ENCODE peak calls at places on chromosomes 4 and X, in ten cellular contexts. Q is GM03348, A is ovary, S is right lobe of liver, F is GM20000, G is upper lobe of left lung, R is GDM1, Z is amniotic stem cell, Y is NCI-H1436, L is NCI-H1105. I is an unnamed sample.

GRCh38 chrX:69080912-69081465 is 84.3 kb downstream of the PJA1 start:
- DNase-seq in A (no peak), R (no peak), Y (no peak), L (no peak), Q (no peak), S (no peak), G (no peak), Z (no peak), F (no peak), I (peak; percentile 49)

GRCh38 chr4:74675673-74676279 is 118.5 kb downstream of the BTC start:
- DNase-seq in Q (peak; percentile 60), L (peak; percentile 1), A (no peak), Y (peak; percentile 14), R (peak; percentile 8), F (peak; percentile 41), S (no peak), G (no peak), Z (peak; percentile 25), I (peak; percentile 51)

GRCh38 chr4:1767770-1768366 is 25.2 kb upstream of the FGFR3 start:
- DNase-seq in S (no peak), Y (no peak), G (no peak), Q (peak; percentile 78), L (no peak), R (no peak), A (no peak), F (peak; percentile 83), Z (no peak), I (no peak)

GRCh38 chr4:37728064-37728463 is 41.9 kb upstream of the RELL1 start:
- DNase-seq in A (no peak), L (no peak), G (no peak), R (no peak), Y (no peak), S (no peak), F (no peak), Z (no peak), Q (no peak), I (no peak)

GRCh38 chrX:107935200-107935599 is 47.0 kb downstream of the TEX13B start:
- DNase-seq in S (no peak), A (no peak), Z (no peak), R (no peak), Y (peak; percentile 16), F (no peak), L (no peak), Q (no peak), G (no peak), I (no peak)

GRCh38 chr4:10732235-10732975 is 47.8 kb upstream of the CLNK start:
- DNase-seq in A (no peak), Z (no peak), G (no peak), Y (no peak), Q (no peak), S (no peak), F (no peak), R (no peak), L (no peak), I (no peak)

GRCh38 chrX:119655125-119655524 is 37.8 kb downstream of the SEPTIN6 start:
- DNase-seq in Q (peak; percentile 56), R (no peak), S (no peak), Z (peak; percentile 17), L (no peak), Y (no peak), F (no peak), G (no peak), A (peak; percentile 40), I (no peak)

GRCh38 chr4:164731827-164732474 is 22.0 kb upstream of the SMIM31 start:
- DNase-seq in Y (no peak), S (peak; percentile 21), A (no peak), Z (no peak), Q (peak; percentile 70), G (no peak), L (peak; percentile 8), R (peak; percentile 4), F (peak; percentile 60), I (no peak)

GRCh38 chrX:38891641-38892413 is 90.6 kb downstream of the MID1IP1 start:
- DNase-seq in Z (no peak), S (no peak), Q (no peak), Y (no peak), G (no peak), F (peak; percentile 25), L (no peak), A (no peak), R (no peak), I (no peak)

GRCh38 chr4:88196523-88197185 is 38.2 kb upstream of the ABCG2 start:
- DNase-seq in A (no peak), Z (no peak), F (no peak), L (no peak), G (no peak), R (no peak), Y (no peak), Q (no peak), S (no peak), I (no peak)

GRCh38 chrX:24498181-24498580 is 33.1 kb downstream of the PDK3 start:
- DNase-seq in Y (no peak), Q (no peak), A (no peak), G (no peak), R (peak; percentile 6), Z (no peak), S (peak; percentile 28), F (no peak), L (no peak), I (no peak)

GRCh38 chr4:169207436-169208089 is 63.2 kb downstream of the SH3RF1 start:
- DNase-seq in L (no peak), G (no peak), A (no peak), F (no peak), R (no peak), S (no peak), Z (no peak), Y (no peak), Q (no peak), I (no peak)

GRCh38 chr4:162229670-162230069 is 65.9 kb upstream of the FSTL5 start:
- DNase-seq in Z (no peak), R (no peak), F (no peak), Q (no peak), L (no peak), G (no peak), S (no peak), A (no peak), Y (no peak), I (no peak)

GRCh38 chrX:10749113-10749512 is 128.7 kb upstream of the MID1 start:
- DNase-seq in L (no peak), Q (peak; percentile 31), Y (no peak), A (no peak), F (no peak), G (no peak), Z (no peak), R (no peak), S (no peak), I (no peak)

GRCh38 chr4:23384741-23385140 is 505.1 kb downstream of the PPARGC1A start:
- DNase-seq in Q (no peak), A (no peak), Y (no peak), L (no peak), S (no peak), G (no peak), Z (no peak), R (no peak), F (no peak), I (no peak)

GRCh38 chrX:153500676-153501280 is 6.0 kb downstream of the BGN start:
- DNase-seq in S (no peak), Y (no peak), F (no peak), Q (no peak), R (no peak), G (no peak), Z (no peak), A (no peak), L (no peak), I (no peak)

GRCh38 chr4:144357970-144358369 is 217.5 kb upstream of the GYPA start:
- DNase-seq in F (no peak), Q (no peak), Z (no peak), Y (no peak), S (no peak), R (no peak), A (no peak), G (no peak), L (no peak), I (no peak)

GRCh38 chr4:149322203-149322602 is 493.4 kb downstream of the IQCM start:
- DNase-seq in Y (no peak), S (no peak), Q (no peak), G (no peak), A (no peak), Z (no peak), F (no peak), L (no peak), R (no peak), I (no peak)

GRCh38 chrX:125940985-125941384 is 225.1 kb downstream of the DCAF12L2 start:
- DNase-seq in L (no peak), F (no peak), S (no peak), Z (no peak), Q (no peak), R (no peak), A (no peak), Y (no peak), G (no peak), I (no peak)

GRCh38 chrX:1205681-1206611 is 6.5 kb downstream of the CRLF2 start:
- DNase-seq in F (peak; percentile 30), L (no peak), Q (peak; percentile 25), R (no peak), Y (no peak), G (no peak), A (no peak), Z (no peak), S (no peak), I (peak; percentile 17)

GRCh38 chr4:1685604-1686150 is 1.6 kb upstream of the FAM53A start:
- DNase-seq in G (peak; percentile 50), Y (no peak), L (no peak), Z (no peak), F (no peak), S (no peak), A (no peak), R (no peak), Q (no peak), I (peak; percentile 26)

GRCh38 chrX:136850441-136851175 is 29.9 kb downstream of the RBMX start:
- DNase-seq in Y (no peak), R (no peak), Q (peak; percentile 8), Z (no peak), F (no peak), L (no peak), S (no peak), G (no peak), A (no peak), I (no peak)

GRCh38 chrX:129726307-129727111 is 12.3 kb upstream of the XPNPEP2 start:
- DNase-seq in A (peak; percentile 35), Z (peak; percentile 13), S (peak; percentile 59), G (no peak), L (peak; percentile 24), Y (peak; percentile 42), Q (peak; percentile 61), F (no peak), R (peak; percentile 17), I (peak; percentile 73)

GRCh38 chr4:78517050-78517652 is 34.4 kb upstream of the ANXA3 start:
- DNase-seq in Y (peak; percentile 35), Q (peak; percentile 60), F (no peak), A (no peak), R (no peak), S (no peak), G (no peak), L (no peak), Z (peak; percentile 20), I (no peak)

GRCh38 chr4:141763373-141763772 is 127.0 kb downstream of the IL15 start:
- DNase-seq in Y (no peak), S (no peak), Q (no peak), L (no peak), G (no peak), Z (no peak), A (no peak), F (no peak), R (no peak), I (no peak)

GRCh38 chr4:8820178-8821102 is 51.2 kb downstream of the HMX1 start:
- DNase-seq in F (no peak), A (no peak), L (no peak), S (peak; percentile 10), G (peak; percentile 53), R (no peak), Y (no peak), Z (no peak), Q (no peak), I (no peak)

GRCh38 chrX:148385471-148385870 is 114.9 kb upstream of the AFF2 start:
- DNase-seq in L (no peak), G (no peak), S (no peak), R (no peak), Q (no peak), Y (no peak), A (no peak), F (no peak), Z (no peak), I (no peak)

GRCh38 chrX:17374619-17375360 is at the start of gene NHS:
- DNase-seq in Q (peak; percentile 90), G (peak; percentile 90), R (no peak), S (peak; percentile 37), A (peak; percentile 73), F (no peak), Z (peak; percentile 44), Y (peak; percentile 63), L (peak; percentile 75), I (peak; percentile 28)